ENCODE peak calls at places on chromosomes 6 and 20, in four cellular contexts. X is ascending aorta, W is GM03348, F is hippocampal formation. O is an unnamed sample.

GRCh38 chr6:170062209-170062903 is 228.5 kb downstream of the DLL1 start:
- DNase-seq in F (no peak), X (no peak), W (no peak), O (no peak)

GRCh38 chr6:43891072-43891870 is 121.3 kb downstream of the VEGFA start:
- DNase-seq in W (no peak), X (no peak), F (no peak), O (no peak)

GRCh38 chr6:151664390-151664789 is 143.1 kb upstream of the ESR1 start:
- DNase-seq in W (no peak), F (no peak), X (no peak), O (no peak)

GRCh38 chr20:56956536-56956935 is 309.9 kb downstream of the BMP7 start:
- DNase-seq in W (no peak), X (no peak), F (no peak), O (no peak)

GRCh38 chr20:51280047-51280446 is 257.1 kb upstream of the KCNG1 start:
- DNase-seq in X (no peak), W (no peak), F (no peak), O (no peak)

GRCh38 chr6:105896821-105897095 is 189.4 kb upstream of the PRDM1 start:
- DNase-seq in X (no peak), W (no peak), F (no peak), O (no peak)

GRCh38 chr20:47124235-47124717 is 229.6 kb downstream of the EYA2 start:
- DNase-seq in W (no peak), F (no peak), X (peak), O (no peak)

GRCh38 chr6:75458895-75459294 is 34.7 kb downstream of the FILIP1 start:
- DNase-seq in F (no peak), X (no peak), W (no peak), O (no peak)

GRCh38 chr20:32557284-32557683 is 27.8 kb downstream of the NOL4L start:
- DNase-seq in W (no peak), X (no peak), F (no peak), O (no peak)

GRCh38 chr20:9628589-9628988 is 114.2 kb downstream of the LAMP5 start:
- DNase-seq in X (no peak), W (no peak), F (no peak), O (no peak)

GRCh38 chr6:128456510-128457244 is 63.7 kb downstream of the PTPRK start:
- DNase-seq in W (no peak), F (no peak), X (no peak), O (no peak)

GRCh38 chr6:30319146-30319835 is 7.4 kb upstream of the TRIM39 start:
- DNase-seq in F (no peak), X (no peak), W (no peak), O (no peak)

GRCh38 chr6:118894425-118895240 is 681 bp downstream of the ASF1A start:
- DNase-seq in X (peak), F (peak), W (peak), O (peak)

GRCh38 chr20:62523473-62524203 is 47.8 kb upstream of the GATA5 start:
- DNase-seq in X (no peak), W (peak), F (no peak), O (peak)

GRCh38 chr6:32173051-32173727 is 2.7 kb downstream of the AGPAT1 start:
- DNase-seq in F (no peak), W (no peak), X (no peak), O (no peak)

GRCh38 chr6:170110201-170111140 is 180.4 kb downstream of the DLL1 start:
- DNase-seq in X (peak), F (no peak), W (no peak), O (peak)

GRCh38 chr6:46925563-46926253 is 4.0 kb upstream of the ADGRF5 start:
- DNase-seq in X (peak), W (peak), F (no peak), O (no peak)

GRCh38 chr20:62977613-62978558 is 25.4 kb downstream of the SLC17A9 start:
- DNase-seq in F (no peak), W (no peak), X (no peak), O (peak)

GRCh38 chr6:1585669-1586049 is 24.1 kb upstream of the FOXC1 start:
- DNase-seq in X (no peak), W (no peak), F (no peak), O (no peak)

GRCh38 chr20:55166063-55166462 is 690.7 kb downstream of the DOK5 start:
- DNase-seq in W (no peak), X (no peak), F (no peak), O (no peak)

GRCh38 chr20:51467971-51468626 is 74.4 kb downstream of the NFATC2 start:
- DNase-seq in F (no peak), W (no peak), X (no peak), O (no peak)

O was measured in activated CD8-positive, alpha-beta memory T cell treated with anti-CD3 and anti-CD28 coated beads, Interleukin-2, amount 10 ng/mL, durations not matched to agents 7 days and 5 days.